ENCODE peak calls at places on chromosomes 2 and 18, in four cellular contexts. One of them, this sample, is unnamed.

GRCh38 chr2:234676859-234677450 is 180.1 kb upstream of the ARL4C start:
- DNase-seq in fibroblast of villous mesenchyme: no peak
- DNase-seq in astrocyte: no peak
- DNase-seq in neural crest cell: peak
- DNase-seq in this sample: no peak

GRCh38 chr18:14124689-14125088 is 7.5 kb downstream of the ZNF519 start:
- DNase-seq in fibroblast of villous mesenchyme: no peak
- DNase-seq in astrocyte: no peak
- DNase-seq in neural crest cell: no peak
- DNase-seq in this sample: no peak

GRCh38 chr2:72915907-72916742 is 1.2 kb upstream of the EMX1 start:
- DNase-seq in fibroblast of villous mesenchyme: peak
- DNase-seq in astrocyte: no peak
- DNase-seq in neural crest cell: peak
- DNase-seq in this sample: peak

GRCh38 chr2:69997296-69998184 is 36.1 kb upstream of the ASPRV1 start:
- DNase-seq in fibroblast of villous mesenchyme: peak
- DNase-seq in astrocyte: peak
- DNase-seq in neural crest cell: no peak
- DNase-seq in this sample: no peak

GRCh38 chr2:72937356-72937669 is 20.0 kb downstream of the EMX1 start:
- DNase-seq in fibroblast of villous mesenchyme: no peak
- DNase-seq in astrocyte: no peak
- DNase-seq in neural crest cell: no peak
- DNase-seq in this sample: no peak

GRCh38 chr2:70767094-70767698 is 804 bp downstream of the ADD2 start:
- DNase-seq in fibroblast of villous mesenchyme: no peak
- DNase-seq in astrocyte: no peak
- DNase-seq in neural crest cell: peak
- DNase-seq in this sample: peak

GRCh38 chr18:58266291-58266690 is 222.3 kb downstream of the NEDD4L start:
- DNase-seq in fibroblast of villous mesenchyme: no peak
- DNase-seq in astrocyte: no peak
- DNase-seq in neural crest cell: no peak
- DNase-seq in this sample: no peak

GRCh38 chr18:38961880-38962279 is 1396.3 kb upstream of the CELF4 start:
- DNase-seq in fibroblast of villous mesenchyme: no peak
- DNase-seq in astrocyte: no peak
- DNase-seq in neural crest cell: no peak
- DNase-seq in this sample: no peak

DNA sequence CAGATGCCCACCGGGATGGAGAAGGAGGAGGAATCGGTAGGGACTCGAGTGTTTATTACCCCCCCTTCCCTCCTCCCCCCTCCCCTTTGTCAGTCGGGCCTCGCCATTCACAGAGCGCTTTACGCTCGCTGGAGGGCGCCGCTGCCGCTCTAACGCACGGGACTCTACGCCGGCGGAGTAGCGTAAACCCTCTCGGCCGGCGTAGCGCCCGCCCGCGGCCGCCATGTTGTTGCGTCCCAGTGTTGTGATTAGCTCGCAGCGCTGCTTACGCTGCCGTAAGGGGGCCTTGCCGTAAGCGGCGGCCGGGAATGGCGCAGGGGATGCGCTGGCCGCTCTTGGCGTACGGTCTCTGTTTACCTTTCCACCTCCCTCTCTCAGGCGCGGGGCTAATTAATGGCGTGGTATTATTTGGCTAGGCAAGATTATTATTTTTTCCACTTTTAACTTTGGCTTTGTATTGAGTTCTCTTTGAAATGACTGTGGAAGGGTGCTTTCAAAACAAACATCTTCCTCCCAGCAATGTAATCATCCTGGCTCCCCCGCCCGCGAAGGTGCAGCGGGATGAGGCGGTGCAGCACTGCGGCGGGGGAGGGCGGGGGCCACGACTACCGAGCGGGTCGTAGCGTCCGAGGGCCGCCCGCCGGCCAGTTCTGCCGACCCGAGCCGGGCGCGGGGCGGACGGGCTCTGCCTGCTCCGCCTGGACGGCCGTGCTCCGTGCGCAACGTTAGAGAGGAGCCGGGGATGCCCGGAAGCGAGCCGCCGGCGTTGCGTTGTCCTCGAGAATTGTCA is 779 bp downstream of the EPC2 start:
- DNase-seq in fibroblast of villous mesenchyme: peak
- DNase-seq in astrocyte: peak
- DNase-seq in neural crest cell: peak
- DNase-seq in this sample: peak
- TF ChIP-seq CTCF in fibroblast of villous mesenchyme: peak
- TF ChIP-seq CTCF in astrocyte: no peak
- TF ChIP-seq CTCF in neural crest cell: no peak
- TF ChIP-seq CTCF in this sample: peak

GRCh38 chr2:106095478-106096392 is 98.4 kb downstream of the UXS1 start:
- DNase-seq in fibroblast of villous mesenchyme: no peak
- DNase-seq in astrocyte: no peak
- DNase-seq in neural crest cell: no peak
- DNase-seq in this sample: no peak
- TF ChIP-seq CTCF in fibroblast of villous mesenchyme: no peak
- TF ChIP-seq CTCF in astrocyte: no peak
- TF ChIP-seq CTCF in neural crest cell: no peak
- TF ChIP-seq CTCF in this sample: peak

GRCh38 chr2:55213822-55214221 is 18.3 kb downstream of the CLHC1 start:
- DNase-seq in fibroblast of villous mesenchyme: no peak
- DNase-seq in astrocyte: no peak
- DNase-seq in neural crest cell: no peak
- DNase-seq in this sample: no peak
- TF ChIP-seq CTCF in fibroblast of villous mesenchyme: no peak
- TF ChIP-seq CTCF in astrocyte: no peak
- TF ChIP-seq CTCF in neural crest cell: no peak
- TF ChIP-seq CTCF in this sample: no peak

DNA sequence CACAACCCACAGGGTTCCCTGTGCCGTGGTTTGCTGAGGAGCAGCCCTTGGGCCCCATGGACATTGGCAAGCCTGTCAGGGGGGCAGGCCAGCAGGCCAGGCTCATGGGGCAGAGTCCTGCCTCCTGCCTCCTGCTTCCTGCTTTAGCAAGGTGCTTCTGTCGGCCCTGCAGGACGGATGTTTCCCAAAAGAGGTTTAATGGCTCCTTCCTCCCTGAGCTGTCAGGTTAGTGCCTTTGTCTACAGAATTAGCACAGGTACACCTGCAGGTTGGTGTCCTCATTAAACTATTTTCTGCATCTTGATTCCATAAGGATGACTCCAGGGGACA is 152.3 kb downstream of the TTC32 start:
- DNase-seq in fibroblast of villous mesenchyme: no peak
- DNase-seq in astrocyte: no peak
- DNase-seq in neural crest cell: no peak
- DNase-seq in this sample: no peak
- TF ChIP-seq CTCF in fibroblast of villous mesenchyme: no peak
- TF ChIP-seq CTCF in astrocyte: no peak
- TF ChIP-seq CTCF in neural crest cell: no peak
- TF ChIP-seq CTCF in this sample: no peak

GRCh38 chr18:35816003-35816402 is 156.5 kb upstream of the RMP24 start:
- DNase-seq in fibroblast of villous mesenchyme: no peak
- DNase-seq in astrocyte: no peak
- DNase-seq in neural crest cell: no peak
- DNase-seq in this sample: no peak

GRCh38 chr18:35807942-35808341 is 164.5 kb upstream of the RMP24 start:
- DNase-seq in fibroblast of villous mesenchyme: no peak
- DNase-seq in astrocyte: no peak
- DNase-seq in neural crest cell: no peak
- DNase-seq in this sample: no peak

GRCh38 chr18:35808796-35809195 is 163.7 kb upstream of the RMP24 start:
- DNase-seq in fibroblast of villous mesenchyme: no peak
- DNase-seq in astrocyte: no peak
- DNase-seq in neural crest cell: no peak
- DNase-seq in this sample: no peak

GRCh38 chr18:35810505-35810904 is 162.0 kb upstream of the RMP24 start:
- DNase-seq in fibroblast of villous mesenchyme: no peak
- DNase-seq in astrocyte: no peak
- DNase-seq in neural crest cell: no peak
- DNase-seq in this sample: no peak

GRCh38 chr18:35811896-35812295 is 160.6 kb upstream of the RMP24 start:
- DNase-seq in fibroblast of villous mesenchyme: no peak
- DNase-seq in astrocyte: peak
- DNase-seq in neural crest cell: no peak
- DNase-seq in this sample: no peak
- TF ChIP-seq CTCF in fibroblast of villous mesenchyme: no peak
- TF ChIP-seq CTCF in astrocyte: no peak
- TF ChIP-seq CTCF in neural crest cell: no peak
- TF ChIP-seq CTCF in this sample: no peak

This sample was measured in endothelial cell.